ENCODE peak calls at places on chromosomes 16 and 17, in four cellular contexts. S, W, A and G are unnamed samples.

GRCh38 chr17:41811549-41812175 is at the start of gene P3H4:
- DNase-seq in S (peak; percentile 93), W (peak; percentile 77), A (peak; percentile 47), G (peak; percentile 75)

GRCh38 chr17:9905902-9906301 is 831 bp upstream of the RCVRN start:
- DNase-seq in S (peak; percentile 77), W (peak; percentile 15), A (peak; percentile 30), G (peak; percentile 16)

GRCh38 chr16:14497245-14498082 is 132.6 kb downstream of the PARN start:
- DNase-seq in S (no peak), W (no peak), A (no peak), G (no peak)

GRCh38 chr16:85010931-85011845 is at the start of gene ZDHHC7:
- DNase-seq in S (peak; percentile 93), W (peak; percentile 80), A (peak; percentile 68), G (peak; percentile 81)

GRCh38 chr17:40251576-40251975 is 32.5 kb downstream of the WIPF2 start:
- DNase-seq in S (peak; percentile 78), W (no peak), A (no peak), G (peak; percentile 88)

GRCh38 chr16:16071631-16072244 is 122.3 kb downstream of the ABCC1 start:
- DNase-seq in S (no peak), W (no peak), A (no peak), G (peak; percentile 49)

GRCh38 chr17:77644181-77644972 is 314.1 kb upstream of the TNRC6C start:
- DNase-seq in S (no peak), W (no peak), A (no peak), G (no peak)

GRCh38 chr17:43333438-43333943 is 65.3 kb upstream of the ARL4D start:
- DNase-seq in S (no peak), W (no peak), A (no peak), G (no peak)

GRCh38 chr16:82990155-82990554 is 363.4 kb downstream of the CDH13 start:
- DNase-seq in S (peak; percentile 50), W (no peak), A (no peak), G (peak; percentile 55)

GRCh38 chr17:15441315-15441714 is 26.1 kb downstream of the CDRT4 start:
- DNase-seq in S (no peak), W (no peak), A (no peak), G (no peak)

GRCh38 chr17:48406936-48407567 is 23.0 kb downstream of the SKAP1 start:
- DNase-seq in S (no peak), W (no peak), A (no peak), G (no peak)

GRCh38 chr16:12758031-12758669 is 45.5 kb downstream of the CPPED1 start:
- DNase-seq in S (no peak), W (no peak), A (no peak), G (no peak)

GRCh38 chr17:7842380-7842949 is 8.4 kb downstream of the KDM6B start:
- DNase-seq in S (peak; percentile 72), W (peak; percentile 39), A (peak; percentile 40), G (peak; percentile 82)

GRCh38 chr16:85688586-85689284 is at the start of gene GINS2:
- DNase-seq in S (peak; percentile 100), W (peak; percentile 99), A (peak; percentile 77), G (peak; percentile 90)

GRCh38 chr17:50219345-50219744 is 17.9 kb upstream of the COL1A1 start:
- DNase-seq in S (peak; percentile 78), W (no peak), A (no peak), G (peak; percentile 90)

GRCh38 chr17:38315497-38315896 is 18.5 kb downstream of the MRPL45 start:
- DNase-seq in S (no peak), W (no peak), A (no peak), G (no peak)

GRCh38 chr17:57433396-57433944 is 177.1 kb downstream of the MSI2 start:
- DNase-seq in S (no peak), W (no peak), A (no peak), G (no peak)

GRCh38 chr17:31541559-31541958 is 150.1 kb downstream of the RAB11FIP4 start:
- DNase-seq in S (peak; percentile 48), W (peak; percentile 57), A (no peak), G (no peak)

GRCh38 chr17:73648543-73648820 is 4.2 kb upstream of the SDK2 start:
- DNase-seq in S (no peak), W (no peak), A (no peak), G (no peak)

GRCh38 chr16:74650966-74651567 is 15.6 kb downstream of the RFWD3 start:
- DNase-seq in S (peak; percentile 22), W (no peak), A (peak; percentile 19), G (peak; percentile 5)

GRCh38 chr16:4511441-4512082 is 27.0 kb downstream of the CDIP1 start:
- DNase-seq in S (peak; percentile 45), W (peak; percentile 66), A (no peak), G (peak; percentile 27)

GRCh38 chr17:41511716-41512115 is 6.3 kb upstream of the KRT13 start:
- DNase-seq in S (no peak), W (no peak), A (no peak), G (no peak)

GRCh38 chr17:82528484-82529265 is 9.1 kb downstream of the FOXK2 start:
- DNase-seq in S (peak; percentile 37), W (no peak), A (no peak), G (peak; percentile 74)

GRCh38 chr16:24539850-24540484 is 601 bp downstream of the RBBP6 start:
- DNase-seq in S (peak; percentile 73), W (no peak), A (no peak), G (peak; percentile 58)

GRCh38 chr16:22098538-22099255 is 6.4 kb downstream of the VWA3A start:
- DNase-seq in S (peak; percentile 80), W (peak; percentile 61), A (peak; percentile 65), G (peak; percentile 49)

GRCh38 chr16:85612191-85612800 is 826 bp upstream of the GSE1 start:
- DNase-seq in S (peak; percentile 99), W (peak; percentile 92), A (peak; percentile 67), G (peak; percentile 97)

GRCh38 chr16:68081796-68082567 is 3.2 kb upstream of the NFATC3 start:
- DNase-seq in S (no peak), W (no peak), A (no peak), G (no peak)

GRCh38 chr17:56809106-56809819 is 24.5 kb downstream of the C17orf67 start:
- DNase-seq in S (no peak), W (no peak), A (no peak), G (no peak)